ENCODE peak calls at places on chromosomes 13 and 19, in seven cellular contexts. E, A, J, L, Q, X and G are unnamed samples.

GRCh38 chr13:41678320-41678719 is 221.0 kb downstream of the RGCC start:
- DNase-seq in E (no peak), A (no peak), J (no peak), L (no peak), Q (peak; percentile 67), X (no peak), G (no peak)

GRCh38 chr13:51613535-51613934 is 29.3 kb downstream of the WDFY2 start:
- DNase-seq in E (no peak), A (no peak), J (no peak), L (no peak), Q (no peak), X (no peak), G (no peak)

GRCh38 chr19:15123900-15124299 is 16.7 kb downstream of the SYDE1 start:
- DNase-seq in E (peak; percentile 97), A (peak; percentile 93), J (peak; percentile 28), L (no peak), Q (no peak), X (peak; percentile 66), G (peak; percentile 78)

GRCh38 chr19:41939861-41940442 is 11.7 kb upstream of the ERFL start:
- DNase-seq in E (no peak), A (no peak), J (no peak), L (no peak), Q (no peak), X (peak; percentile 62), G (no peak)

GRCh38 chr13:111045170-111045569 is 69.9 kb upstream of the ARHGEF7 start:
- DNase-seq in E (no peak), A (no peak), J (no peak), L (no peak), Q (no peak), X (no peak), G (no peak)

GRCh38 chr19:48760514-48761221 is 5.3 kb downstream of the FGF21 start:
- DNase-seq in E (no peak), A (peak; percentile 29), J (no peak), L (no peak), Q (no peak), X (no peak), G (no peak)

GRCh38 chr13:36718146-36718545 is 44.3 kb downstream of the SERTM1 start:
- DNase-seq in E (no peak), A (no peak), J (no peak), L (no peak), Q (peak; percentile 3), X (no peak), G (no peak)

GRCh38 chr19:5503598-5503997 is 48.4 kb downstream of the ZNRF4 start:
- DNase-seq in E (no peak), A (no peak), J (no peak), L (no peak), Q (no peak), X (no peak), G (no peak)

GRCh38 chr13:28423010-28423409 is 71.9 kb downstream of the FLT1 start:
- DNase-seq in E (peak; percentile 64), A (peak; percentile 49), J (no peak), L (no peak), Q (no peak), X (peak; percentile 21), G (no peak)

GRCh38 chr19:46147791-46148288 is at the start of gene IGFL2:
- DNase-seq in E (no peak), A (no peak), J (no peak), L (no peak), Q (no peak), X (no peak), G (no peak)

GRCh38 chr13:84096221-84096620 is 213.9 kb upstream of the SLITRK1 start:
- DNase-seq in E (no peak), A (no peak), J (no peak), L (no peak), Q (peak; percentile 1), X (no peak), G (no peak)

GRCh38 chr13:70523622-70524021 is 415.4 kb upstream of the KLHL1 start:
- DNase-seq in E (no peak), A (no peak), J (no peak), L (no peak), Q (no peak), X (no peak), G (no peak)

GRCh38 chr19:33350538-33351309 is 22.8 kb upstream of the CEBPG start:
- DNase-seq in E (peak; percentile 78), A (no peak), J (peak; percentile 60), L (no peak), Q (peak; percentile 56), X (no peak), G (peak; percentile 28)

GRCh38 chr13:49733181-49733951 is 42.1 kb upstream of the EBPL start:
- DNase-seq in E (no peak), A (no peak), J (no peak), L (no peak), Q (peak; percentile 27), X (no peak), G (peak; percentile 38)

GRCh38 chr19:52566588-52566987 is 3.5 kb upstream of the ZNF701 start:
- DNase-seq in E (no peak), A (no peak), J (no peak), L (no peak), Q (peak; percentile 84), X (no peak), G (no peak)

GRCh38 chr13:108915095-108915633 is 285.8 kb downstream of the MYO16 start:
- DNase-seq in E (no peak), A (no peak), J (no peak), L (no peak), Q (peak; percentile 50), X (no peak), G (no peak)

GRCh38 chr19:47228168-47228936 is 2.6 kb downstream of the BBC3 start:
- DNase-seq in E (peak; percentile 85), A (peak; percentile 62), J (no peak), L (peak; percentile 65), Q (peak; percentile 17), X (peak; percentile 74), G (peak; percentile 58)

GRCh38 chr13:97648171-97648880 is 214.4 kb downstream of the RAP2A start:
- DNase-seq in E (no peak), A (no peak), J (no peak), L (no peak), Q (no peak), X (no peak), G (no peak)

GRCh38 chr19:29843180-29844051 is 31.6 kb downstream of the CCNE1 start:
- DNase-seq in E (peak; percentile 67), A (peak; percentile 47), J (no peak), L (no peak), Q (no peak), X (peak; percentile 25), G (peak; percentile 7)

GRCh38 chr13:107866007-107866665 is 349.2 kb downstream of the LIG4 start:
- DNase-seq in E (no peak), A (no peak), J (no peak), L (no peak), Q (peak; percentile 34), X (no peak), G (peak; percentile 21)

GRCh38 chr13:42964681-42965305 is 27.2 kb downstream of the EPSTI1 start:
- DNase-seq in E (no peak), A (no peak), J (no peak), L (no peak), Q (peak; percentile 30), X (no peak), G (no peak)

GRCh38 chr13:83162493-83162892 is 719.8 kb downstream of the SLITRK1 start:
- DNase-seq in E (no peak), A (no peak), J (no peak), L (no peak), Q (peak; percentile 17), X (no peak), G (no peak)

GRCh38 chr19:47729799-47730520 is 15.4 kb upstream of the NOP53 start:
- DNase-seq in E (peak; percentile 84), A (peak; percentile 87), J (peak; percentile 36), L (peak; percentile 79), Q (no peak), X (peak; percentile 39), G (peak; percentile 91)

GRCh38 chr19:19134687-19135158 is 3.6 kb downstream of the TMEM161A start:
- DNase-seq in E (no peak), A (peak; percentile 94), J (no peak), L (no peak), Q (no peak), X (no peak), G (peak; percentile 53)

GRCh38 chr13:21124853-21125252 is 51.5 kb downstream of the SKA3 start:
- DNase-seq in E (no peak), A (peak; percentile 27), J (peak; percentile 31), L (no peak), Q (peak; percentile 63), X (no peak), G (no peak)

GRCh38 chr13:51849145-51850101 is 4.4 kb upstream of the TMEM272 start:
- DNase-seq in E (no peak), A (no peak), J (no peak), L (no peak), Q (peak; percentile 30), X (no peak), G (peak; percentile 30)

GRCh38 chr13:99051768-99052455 is 74.0 kb upstream of the DOCK9 start:
- DNase-seq in E (no peak), A (no peak), J (no peak), L (no peak), Q (no peak), X (no peak), G (no peak)

GRCh38 chr13:32001392-32001768 is 30.2 kb upstream of the FRY start:
- DNase-seq in E (no peak), A (peak; percentile 79), J (no peak), L (no peak), Q (peak; percentile 41), X (no peak), G (peak; percentile 62)

GRCh38 chr19:56751078-56751489 is 79.5 kb upstream of the ZNF835 start:
- DNase-seq in E (peak; percentile 65), A (no peak), J (no peak), L (no peak), Q (no peak), X (no peak), G (no peak)

GRCh38 chr13:43877788-43878187 is 1.8 kb downstream of the CCDC122 start:
- DNase-seq in E (no peak), A (no peak), J (no peak), L (no peak), Q (no peak), X (no peak), G (no peak)

GRCh38 chr19:55483681-55484361 is 1.2 kb upstream of the NAT14 start:
- DNase-seq in E (peak; percentile 69), A (peak; percentile 27), J (no peak), L (no peak), Q (no peak), X (no peak), G (no peak)
- H3K27ac ChIP-seq in E (peak overlapping the region; percentile 94), A (peak overlapping the region; percentile 86), J (no peak overlapping the region), L (peak overlapping the region; percentile 99), Q (no peak overlapping the region), X (peak overlapping the region; percentile 94), G (no peak overlapping the region)

GRCh38 chr19:11405846-11406643 is 13.1 kb downstream of the RGL3 start:
- DNase-seq in E (no peak), A (no peak), J (no peak), L (no peak), Q (no peak), X (no peak), G (no peak)
- TF ChIP-seq POLR2A in E (no peak), A (no peak), J (no peak), L (no peak), Q (no peak), X (no peak), G (no peak)

GRCh38 chr19:2273356-2274184 is 8.4 kb downstream of the PEAK3 start:
- DNase-seq in E (peak; percentile 86), A (peak; percentile 85), J (peak; percentile 47), L (peak; percentile 53), Q (peak; percentile 52), X (peak; percentile 85), G (peak; percentile 80)
- H3K36me3 ChIP-seq in E (peaks cover 6% of the 10 kb centered on the region), A (peaks cover 22% of the 10 kb centered on the region), J (peaks cover 5% of the 10 kb centered on the region), L (no peaks in the 10 kb centered on the region), Q (peaks cover 34% of the 10 kb centered on the region), X (peaks cover 9% of the 10 kb centered on the region), G (no peaks in the 10 kb centered on the region)

GRCh38 chr19:1325568-1326294 is 40.1 kb downstream of the EFNA2 start:
- DNase-seq in E (no peak), A (no peak), J (no peak), L (no peak), Q (no peak), X (no peak), G (peak; percentile 17)
- H3K27ac ChIP-seq in E (no peak overlapping the region), A (no peak overlapping the region), J (no peak overlapping the region), L (no peak overlapping the region), Q (no peak overlapping the region), X (no peak overlapping the region), G (no peak overlapping the region)